ENCODE peak calls at places on chromosomes 4 and X, in five cellular contexts. L is CD4-positive, alpha-beta T cell; Z is neural progenitor cell; I is psoas muscle; R is gastrocnemius medialis. T is an unnamed sample. For H3K9me3, the result is how much of the 10 kb centered on the place peaks cover.

GRCh38 chrX:6026980-6027379 is 201.7 kb downstream of the NLGN4X start:
- DNase-seq in L (no peak), Z (peak), I (no peak), R (no peak), T (no peak)

GRCh38 chr4:47002593-47002992 is 9.2 kb upstream of the GABRA4 start:
- DNase-seq in L (no peak), Z (no peak), I (no peak), R (no peak), T (no peak)

GRCh38 chr4:40576651-40577480 is 52.8 kb downstream of the RBM47 start:
- DNase-seq in L (no peak), Z (peak), I (peak), R (peak), T (peak)

GRCh38 chrX:73851014-73852009 is 288.3 kb downstream of the CHIC1 start:
- DNase-seq in L (no peak), Z (no peak), I (peak), R (no peak), T (peak)

GRCh38 chr4:51895816-51896408 is 53.0 kb downstream of the DCUN1D4 start:
- DNase-seq in L (peak), Z (peak), I (peak), R (peak), T (peak)

GRCh38 chr4:8315343-8316250 is 46.0 kb downstream of the HTRA3 start:
- DNase-seq in L (no peak), Z (peak), I (peak), R (no peak), T (peak)

GRCh38 chr4:106287353-106287969 is 28.5 kb downstream of the TBCK start:
- DNase-seq in L (no peak), Z (no peak), I (no peak), R (no peak), T (no peak)

GRCh38 chr4:54550415-54551171 is 107.2 kb upstream of the KIT start:
- DNase-seq in L (no peak), Z (peak), I (no peak), R (no peak), T (peak)

GRCh38 chrX:68196939-68197791 is 236.1 kb downstream of the OPHN1 start:
- DNase-seq in L (no peak), Z (peak), I (no peak), R (no peak), T (peak)

GRCh38 chrX:110213183-110213582 is 104.7 kb downstream of the AMMECR1 start:
- DNase-seq in L (no peak), Z (no peak), I (no peak), R (no peak), T (no peak)

GRCh38 chrX:150163181-150163930 is 199.8 kb upstream of the MAMLD1 start:
- DNase-seq in L (no peak), Z (no peak), I (no peak), R (no peak), T (no peak)

GRCh38 chr4:8335848-8336247 is 66.3 kb downstream of the HTRA3 start:
- DNase-seq in L (no peak), Z (no peak), I (no peak), R (no peak), T (no peak)

GRCh38 chr4:41718907-41719306 is 29.6 kb downstream of the PHOX2B start:
- DNase-seq in L (no peak), Z (no peak), I (no peak), R (no peak), T (no peak)

GRCh38 chrX:3244203-3244743 is 102.2 kb downstream of the MXRA5 start:
- DNase-seq in L (no peak), Z (no peak), I (no peak), R (no peak), T (no peak)

GRCh38 chrX:95056901-95057300 is 1382.9 kb downstream of the FAM133A start:
- DNase-seq in L (no peak), Z (peak), I (no peak), R (no peak), T (no peak)

GRCh38 chr4:152352645-152353116 is 183.2 kb downstream of the FBXW7 start:
- DNase-seq in L (no peak), Z (peak), I (peak), R (peak), T (peak)

GRCh38 chr4:1371831-1372165 is 24.8 kb downstream of the UVSSA start:
- DNase-seq in L (no peak), Z (no peak), I (no peak), R (no peak), T (no peak)

GRCh38 chrX:137342969-137343368 is 223.0 kb upstream of the ZIC3 start:
- DNase-seq in L (no peak), Z (no peak), I (no peak), R (no peak), T (no peak)

GRCh38 chr4:39032218-39033085 is at the start of gene TMEM156:
- DNase-seq in L (no peak), Z (no peak), I (no peak), R (no peak), T (no peak)

GRCh38 chrX:155956099-155956498 is 41.4 kb upstream of the IL9R start:
- DNase-seq in L (no peak), Z (no peak), I (no peak), R (no peak), T (no peak)

GRCh38 chr4:57119054-57119651 is 9.0 kb upstream of the IGFBP7 start:
- DNase-seq in L (no peak), Z (peak), I (peak), R (no peak), T (no peak)

GRCh38 chr4:8910100-8910821 is 38.6 kb upstream of the HMX1 start:
- DNase-seq in L (no peak), Z (no peak), I (peak), R (no peak), T (no peak)

GRCh38 chr4:127709456-127709855 is 20.7 kb upstream of the SLC25A31 start:
- DNase-seq in L (no peak), Z (no peak), I (no peak), R (no peak), T (no peak)

GRCh38 chr4:84596826-84597225 is 13.9 kb downstream of the CDS1 start:
- DNase-seq in L (no peak), Z (no peak), I (no peak), R (no peak), T (no peak)

GRCh38 chr4:84597450-84597849 is 14.5 kb downstream of the CDS1 start:
- DNase-seq in L (no peak), Z (no peak), I (no peak), R (no peak), T (peak)

DNA sequence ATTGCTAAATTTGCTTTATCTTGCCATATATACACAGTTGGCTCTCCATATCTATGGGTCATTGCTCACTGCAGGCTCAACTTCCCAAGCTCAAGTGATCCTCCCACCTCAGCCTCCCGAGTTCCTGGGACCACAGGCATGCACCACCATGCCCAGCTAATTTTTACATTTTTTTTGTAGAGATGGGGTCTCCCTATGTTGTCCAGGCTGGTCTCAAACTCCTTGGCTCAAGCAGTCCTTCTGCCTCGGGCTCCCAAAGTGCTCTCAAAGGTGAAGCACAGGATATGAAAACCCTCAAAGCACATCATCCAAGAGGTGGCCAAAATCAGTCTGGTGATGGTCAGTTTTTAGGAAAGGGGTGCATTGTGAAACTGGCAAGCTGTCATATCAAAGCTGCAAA is 11.8 kb downstream of the CDS1 start:
- DNase-seq in L (no peak), Z (no peak), I (no peak), R (no peak), T (no peak)
- TF ChIP-seq CTCF in L (no peak), Z (no peak), I (no peak), R (no peak), T (no peak)

GRCh38 chr4:17469931-17470674 is 41.8 kb downstream of the QDPR start:
- DNase-seq in L (no peak), Z (no peak), I (no peak), R (no peak), T (no peak)
- H3K27ac ChIP-seq in L (no peak), Z (no peak), I (no peak), R (no peak), T (no peak)

GRCh38 chr4:189861101-189861500 is 79.6 kb upstream of the FRG1 start:
- DNase-seq in L (no peak), Z (no peak), I (no peak), R (no peak), T (no peak)
- H3K9me3 ChIP-seq in L (under half), Z (under half), I (under half), R (under half), T (under half)

GRCh38 chr4:177546745-177547144 is 104.5 kb upstream of the AGA start:
- DNase-seq in L (no peak), Z (no peak), I (no peak), R (no peak), T (no peak)
- TF ChIP-seq CTCF in L (no peak), Z (no peak), I (no peak), R (no peak), T (no peak)

DNA sequence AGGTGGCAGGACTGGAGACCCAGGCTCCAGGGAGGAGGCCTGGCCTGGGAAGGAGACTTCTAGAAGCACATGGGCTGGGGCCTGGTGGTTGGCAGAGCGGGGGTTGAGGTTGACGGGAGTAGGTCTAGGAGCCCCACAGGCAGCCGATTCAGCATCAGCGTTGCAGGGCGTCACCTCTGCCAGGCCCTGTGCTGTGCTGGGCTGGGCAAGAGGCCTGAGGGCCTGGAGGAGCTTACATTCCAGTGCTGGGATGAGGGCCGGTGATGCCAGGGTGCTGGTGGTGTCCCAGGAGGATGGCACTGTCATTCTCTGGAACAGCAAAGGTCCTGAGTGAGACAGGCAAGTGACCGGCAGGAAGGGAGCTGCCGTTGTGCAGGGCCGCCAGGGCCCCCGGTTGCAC is 76.6 kb downstream of the SORCS2 start:
- DNase-seq in L (no peak), Z (no peak), I (no peak), R (no peak), T (no peak)
- H3K27ac ChIP-seq in L (no peak), Z (no peak), I (no peak), R (no peak), T (no peak)

T was measured in adrenal gland.